ENCODE peak calls at places on chromosomes 12 and 14, in five cellular contexts. One of them, this sample, is unnamed.

GRCh38 chr14:75249251-75249957 is 29.2 kb upstream of the FOS start:
- DNase-seq in mucosa of descending colon: no peak
- DNase-seq in choroid plexus epithelial cell: peak; percentile 39
- DNase-seq in fibroblast of lung: peak; percentile 37
- DNase-seq in foreskin fibroblast: no peak
- DNase-seq in this sample: peak; percentile 80

GRCh38 chr12:42234970-42235369 is 3.1 kb downstream of the YAF2 start:
- DNase-seq in foreskin fibroblast: peak; percentile 38
- DNase-seq in mucosa of descending colon: no peak
- DNase-seq in choroid plexus epithelial cell: peak; percentile 23
- DNase-seq in fibroblast of lung: no peak
- DNase-seq in this sample: no peak

GRCh38 chr14:76936483-76936882 is 92.0 kb downstream of the IRF2BPL start:
- DNase-seq in foreskin fibroblast: no peak
- DNase-seq in mucosa of descending colon: no peak
- DNase-seq in fibroblast of lung: peak; percentile 57
- DNase-seq in choroid plexus epithelial cell: peak; percentile 66
- DNase-seq in this sample: no peak

GRCh38 chr12:118360785-118361404 is 11.8 kb downstream of the TAOK3 start:
- DNase-seq in mucosa of descending colon: no peak
- DNase-seq in choroid plexus epithelial cell: peak; percentile 64
- DNase-seq in foreskin fibroblast: peak; percentile 45
- DNase-seq in fibroblast of lung: peak; percentile 76
- DNase-seq in this sample: no peak

GRCh38 chr14:73731111-73731510 is 16.9 kb upstream of the PNMA1 start:
- DNase-seq in fibroblast of lung: no peak
- DNase-seq in foreskin fibroblast: no peak
- DNase-seq in choroid plexus epithelial cell: no peak
- DNase-seq in mucosa of descending colon: no peak
- DNase-seq in this sample: no peak

GRCh38 chr14:99052467-99052866 is 219.5 kb downstream of the BCL11B start:
- DNase-seq in mucosa of descending colon: no peak
- DNase-seq in fibroblast of lung: no peak
- DNase-seq in foreskin fibroblast: no peak
- DNase-seq in choroid plexus epithelial cell: no peak
- DNase-seq in this sample: no peak

GRCh38 chr14:71203306-71203705 is 296.0 kb downstream of the PCNX1 start:
- DNase-seq in fibroblast of lung: peak; percentile 67
- DNase-seq in mucosa of descending colon: no peak
- DNase-seq in foreskin fibroblast: no peak
- DNase-seq in choroid plexus epithelial cell: no peak
- DNase-seq in this sample: no peak

GRCh38 chr12:103657331-103657730 is 70.3 kb downstream of the STAB2 start:
- DNase-seq in fibroblast of lung: peak; percentile 71
- DNase-seq in mucosa of descending colon: no peak
- DNase-seq in foreskin fibroblast: no peak
- DNase-seq in choroid plexus epithelial cell: peak; percentile 9
- DNase-seq in this sample: no peak

GRCh38 chr12:104546575-104546974 is 89.8 kb downstream of the CHST11 start:
- DNase-seq in fibroblast of lung: no peak
- DNase-seq in mucosa of descending colon: no peak
- DNase-seq in foreskin fibroblast: no peak
- DNase-seq in choroid plexus epithelial cell: no peak
- DNase-seq in this sample: no peak

GRCh38 chr12:88982694-88983093 is 369.6 kb downstream of the DUSP6 start:
- DNase-seq in mucosa of descending colon: no peak
- DNase-seq in foreskin fibroblast: no peak
- DNase-seq in fibroblast of lung: no peak
- DNase-seq in choroid plexus epithelial cell: no peak
- DNase-seq in this sample: no peak

GRCh38 chr12:8603858-8604257 is 8.8 kb downstream of the AICDA start:
- DNase-seq in mucosa of descending colon: no peak
- DNase-seq in fibroblast of lung: no peak
- DNase-seq in choroid plexus epithelial cell: peak; percentile 6
- DNase-seq in foreskin fibroblast: no peak
- DNase-seq in this sample: no peak

GRCh38 chr14:65599375-65599774 is 186.8 kb downstream of the FUT8 start:
- DNase-seq in fibroblast of lung: peak; percentile 75
- DNase-seq in mucosa of descending colon: no peak
- DNase-seq in foreskin fibroblast: no peak
- DNase-seq in choroid plexus epithelial cell: peak; percentile 71
- DNase-seq in this sample: no peak

GRCh38 chr14:95132732-95133131 is 24.6 kb downstream of the DICER1 start:
- DNase-seq in mucosa of descending colon: no peak
- DNase-seq in foreskin fibroblast: no peak
- DNase-seq in choroid plexus epithelial cell: no peak
- DNase-seq in fibroblast of lung: no peak
- DNase-seq in this sample: no peak

GRCh38 chr12:83389237-83389996 is 702.7 kb downstream of the TMTC2 start:
- DNase-seq in fibroblast of lung: no peak
- DNase-seq in foreskin fibroblast: no peak
- DNase-seq in mucosa of descending colon: peak; percentile 45
- DNase-seq in choroid plexus epithelial cell: no peak
- DNase-seq in this sample: no peak

GRCh38 chr14:90611501-90611900 is 204.7 kb downstream of the TTC7B start:
- DNase-seq in mucosa of descending colon: no peak
- DNase-seq in foreskin fibroblast: no peak
- DNase-seq in fibroblast of lung: no peak
- DNase-seq in choroid plexus epithelial cell: no peak
- DNase-seq in this sample: no peak

GRCh38 chr12:129665414-129665813 is 238.4 kb downstream of the TMEM132D start:
- DNase-seq in fibroblast of lung: no peak
- DNase-seq in foreskin fibroblast: no peak
- DNase-seq in mucosa of descending colon: no peak
- DNase-seq in choroid plexus epithelial cell: peak; percentile 31
- DNase-seq in this sample: no peak

GRCh38 chr12:26018926-26019325 is 60.4 kb downstream of the RASSF8 start:
- DNase-seq in choroid plexus epithelial cell: peak; percentile 69
- DNase-seq in foreskin fibroblast: no peak
- DNase-seq in fibroblast of lung: no peak
- DNase-seq in mucosa of descending colon: no peak
- DNase-seq in this sample: no peak

GRCh38 chr14:76653875-76654572 is 107.2 kb upstream of the VASH1 start:
- DNase-seq in mucosa of descending colon: no peak
- DNase-seq in choroid plexus epithelial cell: no peak
- DNase-seq in fibroblast of lung: no peak
- DNase-seq in foreskin fibroblast: no peak
- DNase-seq in this sample: no peak

GRCh38 chr12:94704452-94704871 is 54.1 kb upstream of the TMCC3 start:
- DNase-seq in mucosa of descending colon: no peak
- DNase-seq in foreskin fibroblast: peak; percentile 75
- DNase-seq in fibroblast of lung: peak; percentile 90
- DNase-seq in choroid plexus epithelial cell: peak; percentile 94
- DNase-seq in this sample: no peak

GRCh38 chr12:101939856-101940265 is 62.5 kb downstream of the DRAM1 start:
- DNase-seq in choroid plexus epithelial cell: peak; percentile 94
- DNase-seq in mucosa of descending colon: no peak
- DNase-seq in foreskin fibroblast: peak; percentile 60
- DNase-seq in fibroblast of lung: peak; percentile 71
- DNase-seq in this sample: no peak

GRCh38 chr12:108773798-108774788 is 42.8 kb upstream of the CORO1C start:
- DNase-seq in foreskin fibroblast: peak; percentile 77
- DNase-seq in fibroblast of lung: peak; percentile 67
- DNase-seq in choroid plexus epithelial cell: peak; percentile 82
- DNase-seq in mucosa of descending colon: peak; percentile 88
- DNase-seq in this sample: no peak

GRCh38 chr14:75906680-75907280 is 75.0 kb downstream of the TGFB3 start:
- DNase-seq in foreskin fibroblast: peak; percentile 41
- DNase-seq in choroid plexus epithelial cell: peak; percentile 84
- DNase-seq in mucosa of descending colon: no peak
- DNase-seq in fibroblast of lung: peak; percentile 45
- DNase-seq in this sample: peak; percentile 9

GRCh38 chr12:93098077-93098476 is 169.0 kb upstream of the EEA1 start:
- DNase-seq in foreskin fibroblast: no peak
- DNase-seq in mucosa of descending colon: no peak
- DNase-seq in fibroblast of lung: no peak
- DNase-seq in choroid plexus epithelial cell: peak; percentile 63
- DNase-seq in this sample: peak; percentile 61

GRCh38 chr12:51622564-51622963 is 31.5 kb downstream of the SCN8A start:
- DNase-seq in foreskin fibroblast: peak; percentile 50
- DNase-seq in mucosa of descending colon: no peak
- DNase-seq in choroid plexus epithelial cell: peak; percentile 38
- DNase-seq in fibroblast of lung: peak; percentile 69
- DNase-seq in this sample: no peak

GRCh38 chr14:77151245-77151644 is 9.7 kb upstream of the ZDHHC22 start:
- DNase-seq in foreskin fibroblast: no peak
- DNase-seq in choroid plexus epithelial cell: peak; percentile 28
- DNase-seq in mucosa of descending colon: no peak
- DNase-seq in fibroblast of lung: no peak
- DNase-seq in this sample: no peak

GRCh38 chr14:33959692-33960151 is 8.8 kb upstream of the EGLN3 start:
- DNase-seq in choroid plexus epithelial cell: no peak
- DNase-seq in mucosa of descending colon: no peak
- DNase-seq in fibroblast of lung: no peak
- DNase-seq in foreskin fibroblast: no peak
- DNase-seq in this sample: no peak

DNA sequence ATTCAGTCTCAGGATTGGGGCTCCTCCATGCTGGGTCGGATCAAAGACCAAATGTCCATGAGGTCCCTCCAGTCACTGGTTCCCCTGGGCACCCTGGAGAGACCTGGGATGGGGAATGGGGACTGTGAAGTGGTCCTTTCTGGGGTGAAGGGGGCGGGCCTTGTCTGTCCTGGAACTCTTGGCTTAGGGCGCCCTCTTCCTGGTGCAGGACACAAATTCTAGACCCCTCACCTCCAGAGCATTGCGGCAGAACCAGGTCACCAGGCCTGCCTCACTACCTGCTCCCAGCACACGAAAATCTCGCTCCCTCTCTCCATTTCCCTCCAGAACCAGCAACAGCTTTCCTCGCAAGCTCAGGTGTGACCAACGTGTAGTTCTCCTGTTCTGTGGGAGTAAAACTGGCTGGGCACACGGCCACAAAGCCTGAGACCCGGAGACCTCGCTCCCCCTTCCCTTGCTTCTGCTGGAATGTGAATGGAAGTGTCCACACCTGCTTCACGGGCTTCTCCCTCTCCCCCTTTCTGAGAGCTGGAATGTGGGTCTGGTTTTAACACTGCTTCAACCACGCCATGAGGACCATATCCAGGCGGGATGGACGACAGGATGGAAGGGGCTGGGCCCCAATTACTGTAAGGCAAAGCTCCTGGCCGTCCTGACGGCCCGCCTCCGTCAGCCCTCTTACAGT is 112.7 kb downstream of the SCARB1 start:
- DNase-seq in mucosa of descending colon: no peak
- DNase-seq in choroid plexus epithelial cell: no peak
- DNase-seq in foreskin fibroblast: no peak
- DNase-seq in fibroblast of lung: no peak
- DNase-seq in this sample: no peak
- TF ChIP-seq CTCF in mucosa of descending colon: no peak
- TF ChIP-seq CTCF in choroid plexus epithelial cell: peak; percentile 19
- TF ChIP-seq CTCF in foreskin fibroblast: peak; percentile 4
- TF ChIP-seq CTCF in fibroblast of lung: no peak
- TF ChIP-seq CTCF in this sample: peak; percentile 41

GRCh38 chr12:45517360-45517759 is 212.1 kb upstream of the ARID2 start:
- DNase-seq in fibroblast of lung: no peak
- DNase-seq in choroid plexus epithelial cell: no peak
- DNase-seq in mucosa of descending colon: no peak
- DNase-seq in foreskin fibroblast: no peak
- DNase-seq in this sample: no peak

GRCh38 chr12:45522227-45522626 is 207.3 kb upstream of the ARID2 start:
- DNase-seq in fibroblast of lung: no peak
- DNase-seq in choroid plexus epithelial cell: no peak
- DNase-seq in foreskin fibroblast: no peak
- DNase-seq in mucosa of descending colon: no peak
- DNase-seq in this sample: no peak

DNA sequence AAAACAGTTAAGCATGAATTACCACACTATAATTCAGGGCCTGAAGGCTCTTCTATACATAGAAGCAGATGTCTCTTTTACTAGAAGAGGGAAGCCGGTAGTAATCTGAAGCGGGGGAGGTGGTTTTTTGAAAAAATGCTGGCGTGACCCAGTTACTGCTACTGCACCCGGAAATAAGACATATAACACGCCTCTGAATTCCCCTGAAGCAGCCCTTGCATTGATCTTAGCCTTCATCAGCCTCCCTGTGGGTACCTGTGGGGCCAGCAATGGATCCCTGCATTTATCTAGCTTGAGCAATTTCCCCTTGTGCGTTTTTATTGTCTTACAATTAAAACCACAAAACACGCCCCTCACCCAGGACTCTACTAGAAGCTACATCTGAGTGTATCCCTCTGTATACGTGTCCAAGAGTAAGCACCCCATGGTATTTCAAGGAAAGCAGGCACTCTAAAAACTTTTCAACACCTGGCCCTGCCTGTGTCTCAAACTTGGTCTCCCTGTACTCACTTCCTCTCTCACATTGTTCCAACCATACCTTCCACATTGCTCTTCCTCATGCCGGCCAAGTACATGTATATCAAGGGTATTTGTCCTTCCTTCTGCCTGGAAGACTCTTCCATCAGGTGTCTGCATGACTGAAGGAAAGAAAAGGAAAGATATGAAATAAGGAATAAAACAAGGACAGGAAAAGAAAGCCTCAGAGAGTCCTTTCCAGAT is 210.8 kb upstream of the ARID2 start:
- DNase-seq in choroid plexus epithelial cell: no peak
- DNase-seq in foreskin fibroblast: no peak
- DNase-seq in fibroblast of lung: no peak
- DNase-seq in mucosa of descending colon: no peak
- DNase-seq in this sample: no peak
- H3K4me3 ChIP-seq in choroid plexus epithelial cell: no peak overlapping the region
- H3K4me3 ChIP-seq in foreskin fibroblast: no peak overlapping the region
- H3K4me3 ChIP-seq in fibroblast of lung: no peak overlapping the region
- H3K4me3 ChIP-seq in mucosa of descending colon: no peak overlapping the region
- H3K4me3 ChIP-seq in this sample: no peak overlapping the region

DNA sequence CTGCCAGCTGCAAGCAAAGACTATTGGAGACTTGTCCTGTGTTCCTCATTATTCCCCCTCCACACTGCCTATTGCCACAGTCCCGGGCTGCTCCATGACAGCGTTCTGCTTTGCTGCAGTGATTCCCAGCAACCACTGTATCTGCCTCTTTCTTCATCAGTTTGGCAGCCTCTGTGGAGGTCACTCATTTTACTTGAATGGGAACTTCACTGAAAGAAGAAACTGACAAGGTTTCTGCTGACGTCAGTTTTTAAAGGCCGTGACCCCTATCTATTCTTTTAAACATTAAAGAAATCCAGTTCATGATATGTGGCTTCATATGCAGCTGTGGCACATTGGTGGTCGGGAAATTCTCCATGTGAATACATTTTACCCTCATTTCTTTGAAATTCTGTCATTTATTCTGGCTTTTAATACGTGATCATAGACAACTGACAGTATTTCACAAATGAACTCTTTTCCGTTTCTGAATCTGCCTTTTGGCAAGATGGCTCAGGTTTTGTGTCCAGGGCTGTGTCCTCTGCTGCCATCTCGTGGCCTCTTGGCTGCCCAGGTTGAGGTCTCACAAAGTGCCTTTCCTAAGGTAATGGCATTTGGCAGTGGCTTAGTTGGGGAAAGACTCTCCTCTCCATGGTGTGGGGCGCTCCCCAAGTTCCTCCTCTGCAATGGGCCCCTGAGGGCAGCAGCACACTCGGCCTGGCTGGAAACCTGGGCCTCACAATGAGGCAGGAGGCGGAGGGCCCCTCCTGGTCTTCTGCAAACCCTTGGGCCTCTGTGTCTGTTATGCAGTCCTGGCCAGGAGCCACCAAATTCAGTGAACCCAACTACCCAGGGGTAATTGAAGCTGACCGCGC is 5.9 kb downstream of the TMEM253 start:
- DNase-seq in fibroblast of lung: peak; percentile 65
- DNase-seq in mucosa of descending colon: peak; percentile 80
- DNase-seq in foreskin fibroblast: peak; percentile 64
- DNase-seq in choroid plexus epithelial cell: peak; percentile 86
- DNase-seq in this sample: no peak
- TF ChIP-seq CTCF in fibroblast of lung: peak; percentile 92
- TF ChIP-seq CTCF in mucosa of descending colon: peak; percentile 88
- TF ChIP-seq CTCF in foreskin fibroblast: peak; percentile 97
- TF ChIP-seq CTCF in choroid plexus epithelial cell: peak; percentile 93
- TF ChIP-seq CTCF in this sample: peak; percentile 93

GRCh38 chr14:25049127-25049558 is 804 bp downstream of the STXBP6 start:
- DNase-seq in mucosa of descending colon: no peak
- DNase-seq in fibroblast of lung: peak; percentile 24
- DNase-seq in foreskin fibroblast: no peak
- DNase-seq in choroid plexus epithelial cell: peak; percentile 7
- DNase-seq in this sample: no peak
- H3K4me3 ChIP-seq in mucosa of descending colon: peak overlapping the region; percentile 53
- H3K4me3 ChIP-seq in fibroblast of lung: peak overlapping the region; percentile 46
- H3K4me3 ChIP-seq in foreskin fibroblast: peak overlapping the region; percentile 72
- H3K4me3 ChIP-seq in choroid plexus epithelial cell: peak overlapping the region; percentile 60
- H3K4me3 ChIP-seq in this sample: no peak overlapping the region

This sample was measured in GM06990.